ENCODE peak calls at places on chromosome 15, in nine cellular contexts. R, P, Z, K, B, N, I, S and J are unnamed samples.

GRCh38 chr15:28992996-28993719 is 107.4 kb downstream of the APBA2 start:
- DNase-seq in K (no peak), B (no peak), S (peak), Z (no peak), R (peak), I (no peak), N (no peak), P (no peak), J (no peak)

GRCh38 chr15:85758655-85758978 is 36.1 kb downstream of the KLHL25 start:
- DNase-seq in P (no peak), K (no peak), S (no peak), Z (no peak), R (no peak), I (no peak), B (no peak), N (no peak), J (no peak)

GRCh38 chr15:68231102-68231818 is 1.7 kb upstream of the CLN6 start:
- DNase-seq in R (no peak), K (no peak), S (no peak), I (no peak), Z (no peak), B (no peak), N (no peak), P (no peak), J (no peak)

GRCh38 chr15:76347507-76348055 is 11.0 kb downstream of the ISL2 start:
- DNase-seq in K (no peak), R (peak), S (peak), N (no peak), I (no peak), Z (no peak), B (no peak), P (no peak), J (no peak)

GRCh38 chr15:85625856-85626255 is 168.9 kb downstream of the KLHL25 start:
- DNase-seq in N (no peak), P (peak), R (peak), K (no peak), I (peak), Z (no peak), B (no peak), S (peak), J (no peak)

GRCh38 chr15:68442041-68442440 is 10.1 kb upstream of the ITGA11 start:
- DNase-seq in K (no peak), S (no peak), R (no peak), I (no peak), P (no peak), N (no peak), Z (no peak), B (peak), J (no peak)

GRCh38 chr15:90219421-90220141 is 14.2 kb downstream of the CIB1 start:
- DNase-seq in R (peak), N (peak), S (peak), B (no peak), Z (no peak), P (no peak), K (no peak), I (no peak), J (peak)

GRCh38 chr15:86089422-86089821 is 9.8 kb downstream of the AGBL1 start:
- DNase-seq in I (no peak), Z (no peak), S (no peak), R (no peak), B (no peak), K (no peak), P (no peak), N (no peak), J (no peak)

GRCh38 chr15:29103825-29104565 is 165.6 kb downstream of the NSMCE3 start:
- DNase-seq in P (peak), R (peak), S (peak), I (peak), N (peak), B (peak), K (peak), Z (peak), J (peak)

GRCh38 chr15:78210349-78210717 is 24.0 kb downstream of the ACSBG1 start:
- DNase-seq in N (no peak), K (no peak), I (no peak), B (no peak), S (no peak), R (no peak), Z (no peak), P (no peak), J (no peak)

GRCh38 chr15:74653426-74654082 is 37.9 kb downstream of the CLK3 start:
- DNase-seq in S (peak), B (peak), K (peak), Z (peak), N (no peak), P (peak), R (peak), I (peak), J (no peak)

GRCh38 chr15:75043509-75044257 is 20.3 kb downstream of the PPCDC start:
- DNase-seq in B (peak), P (peak), R (peak), N (no peak), K (no peak), Z (peak), S (peak), I (peak), J (no peak)

GRCh38 chr15:69723404-69724097 is 270.9 kb downstream of the RPLP1 start:
- DNase-seq in B (no peak), R (no peak), P (no peak), Z (no peak), K (no peak), S (peak), I (no peak), N (no peak), J (no peak)

GRCh38 chr15:60460931-60461330 is 18.0 kb downstream of the ICE2 start:
- DNase-seq in K (no peak), I (no peak), P (no peak), Z (no peak), R (no peak), S (peak), N (no peak), B (no peak), J (no peak)

GRCh38 chr15:96421211-96421610 is 90.7 kb downstream of the NR2F2 start:
- DNase-seq in N (no peak), R (peak), I (no peak), B (no peak), Z (peak), K (no peak), S (peak), P (peak), J (no peak)

GRCh38 chr15:68792901-68793766 is 27.6 kb downstream of the ANP32A start:
- DNase-seq in N (no peak), B (no peak), P (no peak), K (no peak), R (no peak), Z (no peak), S (no peak), I (no peak), J (no peak)

GRCh38 chr15:49855917-49856637 is 235.2 kb downstream of the DTWD1 start:
- DNase-seq in I (peak), P (peak), R (peak), S (peak), N (no peak), B (no peak), K (no peak), Z (no peak), J (no peak)

GRCh38 chr15:52117549-52117948 is 5.0 kb upstream of the BCL2L10 start:
- DNase-seq in P (no peak), B (no peak), R (no peak), K (no peak), N (no peak), S (no peak), I (no peak), Z (peak), J (no peak)

GRCh38 chr15:36797128-36797527 is 217.7 kb downstream of the CDIN1 start:
- DNase-seq in B (no peak), Z (no peak), R (no peak), K (no peak), P (no peak), S (no peak), N (no peak), I (no peak), J (no peak)

GRCh38 chr15:92273732-92274131 is 119.9 kb upstream of the ST8SIA2 start:
- DNase-seq in S (no peak), R (no peak), N (no peak), P (no peak), B (no peak), I (no peak), Z (no peak), K (no peak), J (no peak)

GRCh38 chr15:64133619-64134018 is 17.9 kb upstream of the SNX22 start:
- DNase-seq in P (no peak), N (no peak), I (no peak), R (no peak), B (no peak), S (no peak), K (no peak), Z (no peak), J (no peak)

GRCh38 chr15:44792715-44793114 is 56.4 kb downstream of the TRIM69 start:
- DNase-seq in R (no peak), S (no peak), K (no peak), P (no peak), N (no peak), Z (no peak), I (no peak), B (no peak), J (no peak)

GRCh38 chr15:100596792-100597191 is 5.2 kb downstream of the LINS1 start:
- DNase-seq in Z (peak), I (no peak), P (peak), K (peak), S (no peak), N (no peak), B (peak), R (no peak), J (peak)